ENCODE peak calls at places on chromosomes 7 and 10, in eight cellular contexts. M is heart left ventricle, G is upper lobe of left lung, B is testis, W is A549, Y is prostate gland, Z is ovary, U is stomach. A is an unnamed sample.

GRCh38 chr10:43402880-43403452 is 6.0 kb downstream of the HNRNPF start:
- DNase-seq in Z (no peak), B (no peak), G (no peak), W (no peak), Y (no peak), M (no peak), U (no peak), A (no peak)

GRCh38 chr10:116477989-116478615 is 50.5 kb downstream of the PNLIPRP3 start:
- DNase-seq in B (no peak), G (no peak), Z (no peak), Y (no peak), M (no peak), U (no peak), W (no peak), A (no peak)

GRCh38 chr10:30059209-30060107 is at the start of gene JCAD:
- DNase-seq in G (peak; percentile 78), W (peak; percentile 32), Y (peak; percentile 68), M (peak; percentile 83), U (peak; percentile 83), B (peak; percentile 87), Z (peak; percentile 79), A (peak; percentile 87)

GRCh38 chr10:122033224-122033926 is 44.4 kb downstream of the TACC2 start:
- DNase-seq in G (peak; percentile 79), B (no peak), Y (peak; percentile 70), Z (no peak), U (peak; percentile 67), W (peak; percentile 56), M (peak; percentile 55), A (no peak)

GRCh38 chr10:28806951-28807759 is 129.8 kb downstream of the BAMBI start:
- DNase-seq in W (no peak), Y (no peak), Z (peak; percentile 47), G (no peak), U (no peak), M (no peak), B (no peak), A (no peak)

GRCh38 chr10:60098676-60099601 is 192.6 kb upstream of the CCDC6 start:
- DNase-seq in G (no peak), U (no peak), M (no peak), Y (no peak), B (peak; percentile 30), Z (no peak), W (peak; percentile 38), A (no peak)

GRCh38 chr10:88205842-88206446 is 342.5 kb downstream of the PTEN start:
- DNase-seq in U (no peak), G (no peak), W (no peak), Z (no peak), B (no peak), M (no peak), Y (no peak), A (peak; percentile 34)

GRCh38 chr7:156907656-156908055 is 14.7 kb upstream of the LMBR1 start:
- DNase-seq in G (no peak), Y (no peak), U (no peak), W (no peak), Z (no peak), B (no peak), M (no peak), A (no peak)

GRCh38 chr10:14325325-14325955 is 5.3 kb downstream of the FRMD4A start:
- DNase-seq in U (peak; percentile 67), G (peak; percentile 44), Z (no peak), B (peak; percentile 80), W (peak; percentile 64), Y (peak; percentile 39), M (no peak), A (peak; percentile 43)

GRCh38 chr10:44196336-44196735 is 188.6 kb downstream of the CXCL12 start:
- DNase-seq in M (no peak), W (no peak), U (no peak), B (no peak), Y (no peak), Z (no peak), G (no peak), A (no peak)

GRCh38 chr7:30816291-30817059 is 45.3 kb downstream of the MINDY4 start:
- DNase-seq in M (peak; percentile 68), Z (no peak), Y (no peak), U (no peak), W (no peak), B (peak; percentile 55), G (no peak), A (no peak)

GRCh38 chr10:130757271-130757670 is 554.2 kb downstream of the TCERG1L start:
- DNase-seq in B (no peak), M (no peak), G (peak; percentile 7), Z (no peak), W (no peak), Y (no peak), U (peak; percentile 11), A (no peak)

GRCh38 chr10:123156091-123156490 is 1.9 kb downstream of the BUB3 start:
- DNase-seq in Z (no peak), Y (no peak), G (no peak), M (no peak), U (no peak), W (no peak), B (no peak), A (no peak)

DNA sequence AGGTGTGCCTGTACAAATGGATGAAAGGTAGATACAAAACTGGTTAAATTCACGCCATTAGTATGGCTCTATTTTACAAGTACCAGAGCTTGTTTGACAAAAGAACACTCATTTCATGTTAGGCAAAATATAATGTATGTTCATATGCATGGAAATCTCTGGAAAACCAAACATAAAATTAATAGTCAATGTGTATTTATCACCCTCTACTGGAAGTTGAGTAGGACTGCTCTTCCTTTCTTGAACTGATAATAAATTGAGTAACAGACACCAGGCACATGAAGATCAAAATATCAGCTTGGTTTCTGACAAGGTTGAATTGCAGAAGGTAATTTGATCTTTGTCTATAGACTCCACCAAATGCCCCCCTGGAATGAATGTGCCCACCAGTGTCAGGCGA is 19.8 kb upstream of the AKR1B1 start:
- DNase-seq in U (no peak), W (no peak), B (no peak), M (no peak), Y (no peak), Z (no peak), G (no peak), A (no peak)
- TF ChIP-seq CTCF in U (no peak), W (peak; percentile 48), B (no peak), M (no peak), Y (no peak), Z (no peak), G (no peak), A (no peak)

GRCh38 chr10:20147679-20148078 is 331.4 kb downstream of the PLXDC2 start:
- DNase-seq in Z (no peak), Y (no peak), G (no peak), B (no peak), W (no peak), U (no peak), M (no peak), A (no peak)

GRCh38 chr10:20144268-20144667 is 328.0 kb downstream of the PLXDC2 start:
- DNase-seq in W (no peak), B (no peak), M (no peak), Y (no peak), Z (no peak), G (no peak), U (no peak), A (no peak)

GRCh38 chr10:20146004-20146403 is 329.8 kb downstream of the PLXDC2 start:
- DNase-seq in Y (no peak), B (no peak), M (no peak), W (no peak), G (no peak), U (no peak), Z (no peak), A (no peak)

GRCh38 chr10:20142311-20142710 is 326.1 kb downstream of the PLXDC2 start:
- DNase-seq in B (no peak), G (no peak), Z (no peak), Y (no peak), W (no peak), U (no peak), M (no peak), A (no peak)
- H3K4me3 ChIP-seq in B (no peak overlapping the region), G (no peak overlapping the region), Z (no peak overlapping the region), Y (no peak overlapping the region), W (no peak overlapping the region), U (no peak overlapping the region), M (no peak overlapping the region), A (no peak overlapping the region)

DNA sequence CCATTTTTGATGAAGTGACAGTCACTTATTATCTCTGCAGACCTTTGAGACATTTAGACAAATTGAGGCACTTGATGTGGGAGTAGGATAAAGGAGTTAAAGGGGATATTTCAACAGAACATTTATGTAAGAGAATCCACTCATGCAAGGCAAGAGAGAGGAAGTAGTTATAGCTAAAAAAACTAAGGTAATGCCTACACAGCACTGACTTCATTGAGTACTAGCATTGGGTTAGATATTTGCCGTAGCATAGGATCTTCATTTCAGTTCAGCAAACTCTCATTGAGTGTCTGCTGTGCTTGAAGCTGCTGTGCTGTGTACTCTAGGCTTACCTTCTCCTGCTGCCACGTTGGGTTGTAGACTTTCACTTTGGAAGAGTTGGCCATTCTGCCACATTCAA is 10.5 kb upstream of the ENTPD1 start:
- DNase-seq in U (no peak), B (no peak), Y (no peak), W (no peak), M (no peak), G (no peak), Z (no peak), A (no peak)
- TF ChIP-seq POLR2A in U (no peak), B (no peak), Y (no peak), W (no peak), M (no peak), G (no peak), Z (no peak), A (no peak)

DNA sequence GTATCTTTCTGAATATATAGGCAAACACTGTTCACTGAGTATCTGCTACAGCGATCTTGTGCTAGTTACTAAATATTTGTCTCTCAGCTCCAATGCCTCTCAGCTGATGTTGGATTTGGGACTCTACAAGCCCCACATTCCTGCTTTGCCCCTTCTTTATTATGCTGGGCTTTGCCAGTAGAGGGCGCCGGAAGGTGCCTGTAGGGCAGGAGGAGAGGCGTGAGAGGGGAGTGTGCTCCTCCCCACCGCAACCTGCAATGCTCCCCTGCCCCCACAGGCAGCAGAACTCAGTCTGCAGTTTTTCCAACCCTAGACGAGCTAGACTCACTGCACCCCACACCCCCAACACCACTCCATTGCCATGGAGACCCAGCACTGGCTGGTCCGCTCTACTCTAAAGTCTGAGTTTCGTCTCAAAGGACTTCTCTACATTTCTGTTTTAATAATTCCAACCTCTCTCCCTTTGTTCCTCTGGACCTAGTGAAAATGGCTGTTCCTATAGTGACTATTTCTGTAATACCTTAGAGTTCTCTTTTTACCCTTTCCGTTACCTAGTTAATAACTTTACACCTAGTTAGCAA is 337.6 kb downstream of the CCSER2 start:
- DNase-seq in B (peak; percentile 43), M (no peak), G (peak; percentile 81), U (no peak), Z (no peak), W (peak; percentile 20), Y (no peak), A (peak; percentile 15)
- TF ChIP-seq CTCF in B (peak; percentile 32), M (no peak), G (peak; percentile 45), U (no peak), Z (no peak), W (peak; percentile 33), Y (no peak), A (peak; percentile 30)

GRCh38 chr7:130823060-130823459 is 89.1 kb upstream of the KLF14 start:
- DNase-seq in B (no peak), Y (no peak), Z (no peak), G (no peak), U (no peak), M (no peak), W (no peak), A (no peak)
- H3K4me3 ChIP-seq in B (no peak overlapping the region), Y (no peak overlapping the region), Z (no peak overlapping the region), G (no peak overlapping the region), U (no peak overlapping the region), M (no peak overlapping the region), W (no peak overlapping the region), A (no peak overlapping the region)